ENCODE peak calls at places on chromosomes 1 and 21, in seven cellular contexts. H, X, U, P, S, G and I are unnamed samples.

GRCh38 chr21:33063907-33064622 is 5.9 kb upstream of the OLIG1 start:
- DNase-seq in X (no peak), P (no peak), U (no peak), G (no peak), S (no peak), H (no peak), I (no peak)

GRCh38 chr1:4284976-4285375 is 369.4 kb upstream of the AJAP1 start:
- DNase-seq in U (no peak), G (no peak), X (no peak), P (no peak), H (no peak), S (no peak), I (no peak)

GRCh38 chr21:38897532-38898421 is 92.0 kb downstream of the ETS2 start:
- DNase-seq in G (no peak), S (no peak), X (no peak), H (no peak), P (no peak), U (no peak), I (no peak)

GRCh38 chr1:59178339-59178744 is 118.6 kb upstream of the FGGY start:
- DNase-seq in U (peak), X (no peak), G (no peak), S (no peak), P (no peak), H (no peak), I (no peak)

GRCh38 chr1:109803901-109804331 is 40.2 kb upstream of the EPS8L3 start:
- DNase-seq in U (no peak), G (no peak), S (no peak), P (no peak), X (no peak), H (no peak), I (no peak)

GRCh38 chr21:22711636-22712035 is 1713.4 kb downstream of the NCAM2 start:
- DNase-seq in U (no peak), P (no peak), S (no peak), H (no peak), G (no peak), X (no peak), I (no peak)

GRCh38 chr1:51237714-51238403 is 1.8 kb downstream of the RNF11 start:
- DNase-seq in H (no peak), P (no peak), G (no peak), S (peak), U (no peak), X (no peak), I (no peak)

GRCh38 chr1:231026576-231026975 is 13.5 kb downstream of the FAM89A start:
- DNase-seq in P (no peak), G (no peak), H (no peak), X (no peak), S (no peak), U (no peak), I (no peak)

GRCh38 chr1:218284377-218284916 is 646 bp upstream of the RRP15 start:
- DNase-seq in H (no peak), X (no peak), P (no peak), S (no peak), U (peak), G (no peak), I (no peak)